ENCODE peak calls at places on chromosomes 11 and 22, in ten cellular contexts. L is HS-27A; X is right lobe of liver; C is NCI-H187; R is T follicular helper cell; P is stimulated activated CD4-positive, alpha-beta T cell treated with anti-CD3 and anti-CD28 coated beads, Interleukin-15, amount 100 ng/mL, for 24 hours; S is cardiac fibroblast; W is NCI-H82; E is endothelial cell; M is EL. J is an unnamed sample.

GRCh38 chr11:88861618-88862017 is 204.2 kb downstream of the GRM5 start:
- DNase-seq in L (no peak), X (no peak), C (no peak), R (no peak), P (no peak), S (no peak), W (no peak), E (no peak), M (no peak), J (no peak)

GRCh38 chr22:19871023-19871844 is 16.6 kb upstream of the GNB1L start:
- DNase-seq in L (no peak), X (peak), C (no peak), R (no peak), P (peak), S (no peak), W (no peak), E (no peak), M (no peak), J (no peak)

GRCh38 chr22:46432164-46433068 is 96.9 kb downstream of the TRMU start:
- DNase-seq in L (no peak), X (no peak), C (no peak), R (no peak), P (peak), S (no peak), W (no peak), E (no peak), M (no peak), J (no peak)

GRCh38 chr11:70524096-70524922 is 126.0 kb downstream of the CTTN start:
- DNase-seq in L (no peak), X (peak), C (no peak), R (no peak), P (no peak), S (peak), W (no peak), E (no peak), M (no peak), J (no peak)

GRCh38 chr11:73292481-73292880 is 15.6 kb upstream of the ARHGEF17 start:
- DNase-seq in L (no peak), X (no peak), C (no peak), R (no peak), P (no peak), S (peak), W (no peak), E (no peak), M (no peak), J (no peak)

GRCh38 chr22:19510919-19511341 is 13.3 kb downstream of the CLDN5 start:
- DNase-seq in L (no peak), X (no peak), C (no peak), R (no peak), P (no peak), S (no peak), W (no peak), E (no peak), M (no peak), J (no peak)

GRCh38 chr11:6124245-6124644 is 16.8 kb downstream of the OR56B4 start:
- DNase-seq in L (no peak), X (no peak), C (no peak), R (no peak), P (no peak), S (no peak), W (no peak), E (no peak), M (no peak), J (no peak)

GRCh38 chr11:27973851-27974536 is 134.0 kb downstream of the KIF18A start:
- DNase-seq in L (no peak), X (no peak), C (no peak), R (no peak), P (no peak), S (no peak), W (no peak), E (no peak), M (no peak), J (no peak)

GRCh38 chr11:27485930-27486773 is 13.6 kb upstream of the LGR4 start:
- DNase-seq in L (no peak), X (no peak), C (peak), R (no peak), P (peak), S (peak), W (peak), E (peak), M (peak), J (no peak)

GRCh38 chr11:65391007-65391406 is 4.6 kb downstream of the FRMD8 start:
- DNase-seq in L (no peak), X (no peak), C (no peak), R (no peak), P (no peak), S (peak), W (no peak), E (peak), M (peak), J (no peak)

GRCh38 chr11:120608760-120609211 is 97.2 kb downstream of the GRIK4 start:
- DNase-seq in L (no peak), X (peak), C (no peak), R (no peak), P (no peak), S (no peak), W (no peak), E (no peak), M (no peak), J (no peak)

GRCh38 chr11:95359323-95359656 is 128.3 kb upstream of the SESN3 start:
- DNase-seq in L (no peak), X (no peak), C (no peak), R (no peak), P (no peak), S (no peak), W (peak), E (no peak), M (no peak), J (no peak)

J was measured in T-helper 22 cell.